ENCODE peak calls at places on chromosomes 5 and 9, in four cellular contexts. A is midbrain, U is activated T-cell treated with anti-CD3 and anti-CD28 coated beads for 24 hours, D is psoas muscle. B is an unnamed sample.

GRCh38 chr5:172358345-172358744 is 74.8 kb upstream of the UBTD2 start:
- DNase-seq in A (no peak), U (no peak), D (no peak), B (no peak)

GRCh38 chr9:129185991-129186390 is 7.9 kb upstream of the IER5L start:
- DNase-seq in A (no peak), U (no peak), D (no peak), B (no peak)

GRCh38 chr9:16236326-16236725 is 634.1 kb downstream of the BNC2 start:
- DNase-seq in A (no peak), U (no peak), D (no peak), B (peak)

GRCh38 chr9:69535911-69536310 is 136.3 kb downstream of the APBA1 start:
- DNase-seq in A (no peak), U (no peak), D (no peak), B (peak)

GRCh38 chr5:102865171-102865509 is 110.0 kb downstream of the PAM start:
- DNase-seq in A (no peak), U (no peak), D (no peak), B (peak)

GRCh38 chr9:114450181-114450580 is 55.1 kb downstream of the WHRN start:
- DNase-seq in A (peak), U (no peak), D (no peak), B (no peak)

GRCh38 chr9:73153793-73154227 is 2.1 kb downstream of the ANXA1 start:
- DNase-seq in A (no peak), U (no peak), D (no peak), B (no peak)

GRCh38 chr9:131181091-131181681 is 55.8 kb downstream of the NUP214 start:
- DNase-seq in A (no peak), U (no peak), D (no peak), B (peak)

GRCh38 chr5:51382759-51383493 is at the start of gene ISL1:
- DNase-seq in A (no peak), U (no peak), D (peak), B (peak)

GRCh38 chr5:131394128-131394527 is 130.3 kb downstream of the CDC42SE2 start:
- DNase-seq in A (no peak), U (no peak), D (no peak), B (peak)

GRCh38 chr5:129906177-129906887 is 2.1 kb downstream of the CHSY3 start:
- DNase-seq in A (peak), U (no peak), D (no peak), B (peak)

GRCh38 chr9:34991833-34992375 is 2.4 kb downstream of the DNAJB5 start:
- DNase-seq in A (peak), U (no peak), D (peak), B (no peak)

GRCh38 chr5:172632346-172633092 is 8.5 kb upstream of the NEURL1B start:
- DNase-seq in A (no peak), U (no peak), D (no peak), B (no peak)

GRCh38 chr9:32543047-32543446 is 9.1 kb upstream of the SMIM27 start:
- DNase-seq in A (no peak), U (no peak), D (no peak), B (no peak)

GRCh38 chr5:123125953-123126352 is 36.9 kb downstream of the PRDM6 start:
- DNase-seq in A (no peak), U (no peak), D (no peak), B (peak)

GRCh38 chr5:39146831-39147540 is 72.4 kb downstream of the FYB1 start:
- DNase-seq in A (no peak), U (no peak), D (no peak), B (no peak)

GRCh38 chr9:136725612-136726011 is 13.2 kb downstream of the DIPK1B start:
- DNase-seq in A (no peak), U (no peak), D (no peak), B (peak)

GRCh38 chr5:135263022-135263668 is 135.9 kb downstream of the MACROH2A1 start:
- DNase-seq in A (no peak), U (no peak), D (peak), B (no peak)

GRCh38 chr5:31965227-31965626 is 208.9 kb downstream of the GOLPH3 start:
- DNase-seq in A (no peak), U (no peak), D (no peak), B (no peak)

GRCh38 chr9:16013826-16014225 is 461.0 kb downstream of the CCDC171 start:
- DNase-seq in A (no peak), U (no peak), D (no peak), B (no peak)

GRCh38 chr9:96519726-96520125 is 69.8 kb downstream of the HABP4 start:
- DNase-seq in A (no peak), U (no peak), D (no peak), B (peak)

GRCh38 chr9:20037699-20038098 is 248.9 kb upstream of the SLC24A2 start:
- DNase-seq in A (no peak), U (no peak), D (no peak), B (no peak)

GRCh38 chr5:105885266-105885665 is 1785.5 kb downstream of the EFNA5 start:
- DNase-seq in A (no peak), U (no peak), D (no peak), B (no peak)

GRCh38 chr5:103224118-103224893 is 34.3 kb upstream of the MACIR start:
- DNase-seq in A (peak), U (peak), D (no peak), B (peak)

GRCh38 chr9:132973713-132974112 is 4.8 kb upstream of the GFI1B start:
- DNase-seq in A (no peak), U (no peak), D (no peak), B (no peak)

GRCh38 chr9:136740971-136741884 is 1.5 kb downstream of the LCN10 start:
- DNase-seq in A (no peak), U (no peak), D (no peak), B (peak)

GRCh38 chr5:91288117-91288516 is 95.0 kb downstream of the ARRDC3 start:
- DNase-seq in A (no peak), U (no peak), D (no peak), B (peak)

GRCh38 chr5:127959152-127959764 is 124.3 kb upstream of the SLC12A2 start:
- DNase-seq in A (no peak), U (no peak), D (peak), B (peak)

GRCh38 chr5:72790188-72790587 is 26.3 kb upstream of the TNPO1 start:
- DNase-seq in A (no peak), U (no peak), D (no peak), B (peak)

GRCh38 chr5:135695656-135696055 is 116.9 kb upstream of the CXCL14 start:
- DNase-seq in A (no peak), U (no peak), D (no peak), B (no peak)

GRCh38 chr9:96425500-96426169 is 7.5 kb upstream of the ZNF367 start:
- DNase-seq in A (no peak), U (no peak), D (no peak), B (no peak)

GRCh38 chr5:148735301-148735700 is 81.0 kb upstream of the HTR4 start:
- DNase-seq in A (no peak), U (no peak), D (no peak), B (no peak)

GRCh38 chr5:116938488-116938887 is 363.9 kb upstream of the SEMA6A start:
- DNase-seq in A (peak), U (no peak), D (no peak), B (no peak)

GRCh38 chr5:171155621-171156020 is 153.4 kb upstream of the TLX3 start:
- DNase-seq in A (no peak), U (no peak), D (no peak), B (peak)

GRCh38 chr5:51279983-51280382 is 103.3 kb upstream of the ISL1 start:
- DNase-seq in A (peak), U (no peak), D (no peak), B (no peak)

GRCh38 chr5:10351199-10351881 is 2.2 kb upstream of the MARCHF6 start:
- DNase-seq in A (no peak), U (no peak), D (no peak), B (no peak)

GRCh38 chr5:77358566-77359205 is 133.4 kb downstream of the WDR41 start:
- DNase-seq in A (no peak), U (no peak), D (no peak), B (peak)